ENCODE peak calls at places on chromosomes 12 and 14, in seven cellular contexts. Q, Y, N, X, V, F and L are unnamed samples. For H3K4me1, the result is how much of the 10 kb centered on the place peaks cover.

GRCh38 chr12:91846466-91847055 is 299.1 kb downstream of the BTG1 start:
- DNase-seq in Y (peak), F (no peak), N (no peak), V (no peak), Q (no peak), X (no peak), L (no peak)

GRCh38 chr12:45743247-45743646 is 13.7 kb downstream of the ARID2 start:
- DNase-seq in Q (no peak), N (no peak), F (no peak), X (no peak), Y (no peak), V (no peak), L (no peak)

GRCh38 chr14:97410667-97411286 is 613.6 kb downstream of the VRK1 start:
- DNase-seq in F (no peak), N (no peak), X (no peak), Y (no peak), V (no peak), Q (no peak), L (no peak)

GRCh38 chr12:68807576-68808387 is at the start of gene MDM2:
- DNase-seq in X (peak), V (peak), Q (peak), Y (peak), F (peak), N (peak), L (peak)

GRCh38 chr14:26448181-26448855 is 149.5 kb downstream of the NOVA1 start:
- DNase-seq in Q (no peak), F (no peak), N (no peak), X (no peak), Y (no peak), V (no peak), L (no peak)

GRCh38 chr12:14911131-14911530 is 25.5 kb upstream of the MGP start:
- DNase-seq in Y (no peak), X (no peak), N (no peak), Q (no peak), V (no peak), F (no peak), L (no peak)

GRCh38 chr14:25050494-25051170 is 685 bp upstream of the STXBP6 start:
- DNase-seq in X (no peak), Y (peak), Q (no peak), V (peak), N (no peak), F (no peak), L (no peak)

GRCh38 chr12:121549075-121549474 is 31.7 kb downstream of the KDM2B start:
- DNase-seq in N (no peak), X (no peak), Q (no peak), Y (no peak), V (no peak), F (no peak), L (no peak)

GRCh38 chr14:49774111-49774510 is 6.2 kb downstream of the KLHDC2 start:
- DNase-seq in X (no peak), Q (no peak), Y (no peak), F (no peak), N (no peak), V (no peak), L (no peak)

GRCh38 chr12:7933255-7933726 is 2.7 kb downstream of the SLC2A3 start:
- DNase-seq in Y (peak), Q (peak), F (no peak), V (peak), X (peak), N (peak), L (peak)

GRCh38 chr12:130128764-130129735 is 33.2 kb upstream of the FZD10 start:
- DNase-seq in N (peak), Q (no peak), F (no peak), Y (no peak), V (no peak), X (no peak), L (no peak)

GRCh38 chr12:19239616-19240234 is 110.2 kb downstream of the PLEKHA5 start:
- DNase-seq in Q (no peak), F (no peak), Y (no peak), X (no peak), N (no peak), V (peak), L (no peak)

DNA sequence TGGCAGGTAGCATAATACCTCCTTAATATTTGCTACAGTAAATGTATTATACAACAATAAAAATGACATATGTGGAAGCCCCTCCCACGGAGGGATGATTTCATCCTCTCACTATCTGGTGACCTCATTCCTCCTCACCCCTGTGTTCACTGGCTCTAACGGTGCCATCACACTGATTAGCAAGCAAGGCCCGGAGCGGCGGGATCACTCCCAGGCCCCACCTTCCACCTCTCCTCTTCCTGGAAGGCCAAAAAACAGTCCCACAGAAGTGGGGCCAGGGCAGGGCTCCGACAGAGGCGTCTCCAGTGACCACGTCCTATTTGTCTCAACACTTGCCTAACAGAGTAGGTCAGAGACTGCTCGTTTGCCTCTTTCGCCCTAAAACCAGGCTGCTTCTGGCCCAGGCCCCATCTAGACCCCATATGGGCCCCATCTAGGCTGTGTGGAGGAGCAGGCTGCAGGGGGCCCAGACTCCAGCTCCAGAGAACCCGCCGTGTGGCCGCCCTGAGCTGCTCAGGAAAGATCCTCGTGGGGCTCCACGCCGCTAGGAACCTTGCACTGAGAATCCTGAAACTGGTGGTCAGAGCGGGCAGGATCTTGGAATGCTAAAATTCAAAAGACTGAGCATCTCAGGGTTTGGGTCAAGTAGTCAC is 3.7 kb downstream of the SELPLG start:
- DNase-seq in Q (peak), F (no peak), V (peak), Y (peak), X (no peak), N (peak), L (peak)
- H3K4me1 ChIP-seq in Q (under half), F (under half), V (under half), Y (under half), X (under half), N (under half), L (under half)

GRCh38 chr12:3751151-3752095 is 1.5 kb downstream of the CRACR2A start:
- DNase-seq in N (no peak), F (no peak), V (no peak), X (no peak), Q (no peak), Y (no peak), L (no peak)

GRCh38 chr12:3752096-3752709 is 706 bp downstream of the CRACR2A start:
- DNase-seq in Q (no peak), Y (peak), V (peak), F (no peak), X (peak), N (no peak), L (peak)

GRCh38 chr12:3750616-3751015 is 2.3 kb downstream of the CRACR2A start:
- DNase-seq in Y (no peak), F (no peak), N (no peak), V (no peak), X (no peak), Q (no peak), L (no peak)

GRCh38 chr12:3753549-3754284 is 808 bp upstream of the CRACR2A start:
- DNase-seq in F (no peak), Y (no peak), X (peak), N (peak), Q (no peak), V (peak), L (no peak)

DNA sequence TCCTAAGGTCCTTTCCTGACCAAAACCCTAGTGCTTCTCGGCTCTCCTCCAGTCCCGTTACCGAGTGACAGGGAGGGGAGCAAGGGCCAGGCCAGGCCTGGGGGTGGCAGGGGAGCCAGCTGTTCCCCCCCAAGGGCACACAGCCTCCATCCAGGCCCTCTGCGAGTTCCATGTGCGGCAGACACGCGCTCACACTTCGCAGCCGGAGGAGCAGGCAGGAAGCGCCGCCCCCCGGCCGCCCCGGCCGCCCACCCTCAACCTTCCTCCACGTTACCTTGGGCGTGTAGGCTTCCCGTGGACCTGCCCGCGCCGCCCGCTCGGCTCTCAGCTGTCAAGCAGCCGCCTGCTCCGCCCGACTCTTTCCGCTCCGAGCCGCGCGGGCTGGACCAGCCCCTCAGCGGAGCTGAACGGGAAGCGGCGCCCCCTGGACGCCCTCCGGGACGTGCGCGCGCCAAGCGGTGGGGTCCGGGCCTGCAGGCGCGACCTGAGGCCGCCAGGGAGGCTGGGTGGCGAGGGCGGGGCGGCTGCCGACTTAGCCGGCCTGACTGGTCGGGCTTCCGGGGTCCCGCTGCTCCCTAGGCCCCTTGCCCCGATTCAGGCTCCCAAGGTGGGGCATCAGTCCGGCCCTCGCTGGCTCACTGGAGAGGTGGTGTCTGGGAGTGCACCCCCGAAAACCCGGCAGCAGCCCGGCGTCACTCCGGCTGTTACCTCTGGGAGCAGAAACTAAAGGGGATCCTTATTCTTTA is at the start of gene CRACR2A:
- DNase-seq in Y (peak), X (peak), Q (peak), F (no peak), N (peak), V (peak), L (peak)
- TF ChIP-seq CTCF in Y (peak), X (peak), Q (peak), F (peak), N (peak), V (peak), L (peak)

DNA sequence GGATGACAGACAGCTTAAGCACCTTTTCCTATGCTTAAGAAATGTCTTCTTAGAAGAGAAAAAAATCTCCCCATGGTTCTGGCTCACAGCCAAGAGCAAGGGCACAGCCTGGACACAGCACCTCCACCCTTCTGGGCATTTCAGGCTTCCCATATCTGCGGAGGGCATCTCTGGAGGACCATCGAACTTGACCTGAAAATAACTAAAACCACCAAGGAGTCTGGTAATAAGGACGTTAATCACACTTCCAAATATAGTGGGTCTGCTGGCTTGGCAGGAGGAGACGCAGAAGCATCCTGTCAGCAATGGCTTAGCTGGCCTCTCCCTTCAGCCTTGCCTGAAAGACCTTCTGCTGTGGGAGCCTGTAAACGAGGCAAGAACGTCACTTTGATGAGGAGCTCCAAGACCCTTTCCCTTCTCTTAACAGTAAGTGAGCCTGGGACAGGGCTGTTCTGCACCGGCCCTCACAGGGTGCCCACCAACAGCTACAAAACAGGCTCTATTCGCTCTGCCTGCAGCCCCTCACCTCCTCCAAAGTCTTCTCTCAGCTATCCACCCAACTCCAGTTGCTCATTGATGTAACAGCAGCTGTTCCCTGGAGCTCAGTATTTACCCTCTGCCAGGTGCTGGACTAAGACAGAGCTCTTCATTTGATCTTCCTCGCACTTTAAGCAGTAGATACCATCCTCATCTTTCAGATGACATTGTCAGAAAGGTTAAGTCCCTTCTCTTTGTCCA is 13.2 kb downstream of the SETD3 start:
- DNase-seq in X (no peak), V (no peak), Y (peak), Q (no peak), F (no peak), N (no peak), L (peak)
- H3K27ac ChIP-seq in X (no peak), V (no peak), Y (no peak), Q (no peak), F (no peak), N (no peak), L (no peak)

DNA sequence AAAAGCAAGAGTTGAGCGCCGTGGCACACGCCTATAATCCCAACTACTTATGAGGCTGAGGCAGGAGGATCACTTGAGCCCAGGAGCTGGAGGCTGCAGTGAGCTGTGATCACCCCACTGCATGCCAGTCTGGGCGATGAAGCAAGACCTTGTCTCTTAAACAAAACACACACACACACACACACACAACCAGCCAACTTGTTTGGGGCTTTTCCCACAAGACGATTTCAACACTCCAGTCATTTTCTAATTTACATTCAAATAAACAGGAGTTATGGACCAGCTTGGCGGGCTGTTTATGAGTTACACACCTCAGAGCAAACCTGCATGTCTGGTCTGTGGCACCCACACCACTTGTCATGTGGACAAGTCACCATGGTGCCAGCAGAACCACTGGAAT is 6.7 kb downstream of the GLTP start:
- DNase-seq in N (no peak), Y (no peak), V (peak), X (no peak), Q (no peak), F (no peak), L (no peak)
- H3K4me1 ChIP-seq in N (under half), Y (under half), V (under half), X (half or more), Q (under half), F (half or more), L (under half)

DNA sequence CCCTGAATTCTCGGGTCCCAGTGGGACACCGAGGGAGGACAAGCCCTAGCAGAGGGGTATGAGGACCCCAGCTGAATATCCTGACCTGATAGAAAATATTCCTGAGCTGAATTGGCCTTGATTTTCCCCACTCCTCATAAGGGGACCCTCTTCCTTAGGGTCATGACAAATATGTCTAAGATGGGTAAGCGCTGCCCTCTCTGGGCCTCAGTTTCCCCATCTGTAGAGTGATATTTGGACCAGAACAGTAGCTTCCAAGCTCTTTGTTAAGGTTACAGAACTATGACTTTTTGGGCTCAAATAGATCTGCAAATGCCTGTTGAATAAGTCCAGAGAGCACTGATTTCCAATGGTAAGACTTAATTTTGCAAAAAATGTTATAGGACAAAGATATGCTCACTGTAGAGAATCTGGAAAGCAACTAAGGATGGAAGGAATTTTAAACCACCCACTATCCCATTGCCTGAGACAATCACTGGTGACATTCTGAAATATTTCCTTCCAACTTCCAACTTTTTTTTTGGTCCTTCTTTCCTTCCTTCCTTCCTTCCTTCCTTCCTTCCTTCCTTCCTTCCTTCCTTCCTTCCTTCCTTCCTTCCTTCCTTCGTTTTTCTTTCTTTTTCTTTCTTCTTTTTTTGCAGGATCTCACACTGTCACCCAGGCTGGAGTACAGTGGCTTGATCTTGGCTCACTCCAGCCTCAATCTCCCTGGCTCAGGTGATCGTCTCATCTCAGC is 32.0 kb downstream of the MYL2 start:
- DNase-seq in F (no peak), Q (no peak), N (no peak), X (no peak), Y (no peak), V (no peak), L (no peak)
- TF ChIP-seq CTCF in F (no peak), Q (no peak), N (no peak), X (no peak), Y (no peak), V (no peak), L (peak)

GRCh38 chr14:73176673-73177072 is 40.4 kb downstream of the PSEN1 start:
- DNase-seq in Y (no peak), F (no peak), V (peak), N (no peak), X (no peak), Q (no peak), L (no peak)

DNA sequence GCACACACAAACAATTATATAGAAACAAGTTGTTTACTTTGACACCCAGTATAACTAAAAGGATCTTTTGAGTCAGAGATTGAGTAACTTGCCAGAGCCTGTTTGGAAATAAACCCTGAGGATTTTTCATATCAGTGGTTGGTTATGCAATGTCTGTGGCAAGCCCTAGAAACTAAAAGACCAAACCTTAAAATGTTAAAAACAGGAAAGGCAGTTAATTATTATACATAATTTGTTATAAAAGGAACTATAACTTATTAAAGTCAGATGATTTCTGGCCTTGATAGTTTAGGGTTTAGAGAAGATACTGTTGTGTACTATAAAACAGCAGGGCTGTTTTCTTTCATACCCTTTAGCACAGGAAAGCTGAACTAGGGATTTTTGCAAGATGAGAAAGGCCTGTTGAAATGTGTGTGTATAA is 44.1 kb downstream of the PSEN1 start:
- DNase-seq in X (peak), Q (peak), F (no peak), N (peak), Y (no peak), V (peak), L (no peak)
- H3K27ac ChIP-seq in X (peak), Q (peak), F (peak), N (peak), Y (no peak), V (no peak), L (peak)